ENCODE peak calls at places on chromosome 10, in four cellular contexts. O is DMS 273 treated with DMSO at 0.1 percent for 48 hours; R is activated CD4-positive, alpha-beta T cell treated with anti-CD3 and anti-CD28 coated beads for 24 hours; M is activated effector memory CD4-positive, alpha-beta T cell treated with anti-CD3 and anti-CD28 coated beads, Interleukin-2, amount 50 U/mL, for 16 hours. S is an unnamed sample.

GRCh38 chr10:132106431-132106830 is 40.7 kb downstream of the JAKMIP3 start:
- DNase-seq in M (no peak), O (no peak), R (no peak), S (no peak)

GRCh38 chr10:100791254-100792058 is 46.1 kb downstream of the PAX2 start:
- DNase-seq in M (no peak), R (no peak), O (no peak), S (no peak)

GRCh38 chr10:78597791-78598555 is 470.8 kb upstream of the ZMIZ1 start:
- DNase-seq in O (no peak), M (no peak), R (no peak), S (no peak)

GRCh38 chr10:20257422-20257821 is 441.2 kb downstream of the PLXDC2 start:
- DNase-seq in R (no peak), M (no peak), O (no peak), S (no peak)

GRCh38 chr10:76779163-76779820 is 858.3 kb downstream of the KCNMA1 start:
- DNase-seq in M (no peak), O (no peak), R (no peak), S (no peak)

GRCh38 chr10:308572-309085 is 173.4 kb downstream of the ZMYND11 start:
- DNase-seq in R (no peak), M (no peak), O (no peak), S (no peak)

GRCh38 chr10:124346831-124347230 is 71.9 kb downstream of the OAT start:
- DNase-seq in R (no peak), M (peak), O (no peak), S (no peak)

GRCh38 chr10:110860576-110861241 is 11.0 kb upstream of the PDCD4 start:
- DNase-seq in M (peak), R (no peak), O (no peak), S (no peak)

S was measured in GM18507.